ENCODE peak calls at places on chromosomes 1 and 21, in six cellular contexts. W is prostate gland, U is heart right ventricle, R is heart left ventricle, E is spleen, O is body of pancreas. V is an unnamed sample. For H3K4me1, the result is how much of the 10 kb centered on the place peaks cover.

GRCh38 chr1:9808459-9808858 is 15.3 kb downstream of the CLSTN1 start:
- DNase-seq in W (no peak), U (no peak), R (no peak), E (no peak), O (peak), V (no peak)

GRCh38 chr1:203282720-203283542 is 22.4 kb upstream of the BTG2 start:
- DNase-seq in W (no peak), U (no peak), R (no peak), E (peak), O (peak), V (peak)

GRCh38 chr1:45018599-45019230 is 6.7 kb downstream of the UROD start:
- DNase-seq in W (peak), U (no peak), R (no peak), E (no peak), O (peak), V (peak)

GRCh38 chr1:21524686-21525339 is 15.6 kb downstream of the ALPL start:
- DNase-seq in W (no peak), U (no peak), R (no peak), E (no peak), O (no peak), V (peak)

GRCh38 chr1:167899253-167899681 is 14.7 kb downstream of the ADCY10 start:
- DNase-seq in W (peak), U (peak), R (no peak), E (no peak), O (peak), V (peak)

GRCh38 chr1:27496604-27497155 is 6.7 kb upstream of the WASF2 start:
- DNase-seq in W (no peak), U (peak), R (peak), E (no peak), O (no peak), V (no peak)

GRCh38 chr21:38798481-38798882 is 7.2 kb upstream of the ETS2 start:
- DNase-seq in W (no peak), U (no peak), R (no peak), E (no peak), O (peak), V (no peak)

GRCh38 chr1:6691507-6691906 is 10.1 kb downstream of the DNAJC11 start:
- DNase-seq in W (no peak), U (no peak), R (no peak), E (no peak), O (no peak), V (no peak)

GRCh38 chr1:111476761-111477309 is 3.1 kb downstream of the C1orf162 start:
- DNase-seq in W (no peak), U (no peak), R (no peak), E (no peak), O (no peak), V (no peak)

GRCh38 chr1:224338150-224338838 is 8.3 kb upstream of the NVL start:
- DNase-seq in W (no peak), U (no peak), R (no peak), E (no peak), O (no peak), V (no peak)

GRCh38 chr1:200238311-200238710 is 171.5 kb downstream of the ZNF281 start:
- DNase-seq in W (no peak), U (no peak), R (no peak), E (no peak), O (no peak), V (no peak)

GRCh38 chr1:159686599-159687299 is 27.6 kb downstream of the CRP start:
- DNase-seq in W (no peak), U (no peak), R (no peak), E (no peak), O (peak), V (no peak)

GRCh38 chr1:234701737-234702341 is 91.9 kb upstream of the IRF2BP2 start:
- DNase-seq in W (no peak), U (no peak), R (no peak), E (no peak), O (no peak), V (no peak)

GRCh38 chr1:41314781-41315481 is 46.3 kb upstream of the FOXO6 start:
- DNase-seq in W (no peak), U (no peak), R (no peak), E (no peak), O (no peak), V (no peak)

GRCh38 chr1:24015226-24016210 is 35.4 kb upstream of the SRSF10 start:
- DNase-seq in W (no peak), U (no peak), R (no peak), E (no peak), O (no peak), V (no peak)

GRCh38 chr1:211247921-211248320 is 11.2 kb upstream of the RCOR3 start:
- DNase-seq in W (no peak), U (no peak), R (no peak), E (no peak), O (no peak), V (no peak)

GRCh38 chr1:192153276-192153675 is 5.0 kb upstream of the RGS18 start:
- DNase-seq in W (no peak), U (no peak), R (no peak), E (no peak), O (no peak), V (no peak)

GRCh38 chr1:109901508-109902145 is 9.0 kb upstream of the CSF1 start:
- DNase-seq in W (no peak), U (no peak), R (no peak), E (no peak), O (peak), V (peak)

GRCh38 chr1:42456754-42457089 is 379 bp downstream of the PPCS start:
- DNase-seq in W (peak), U (no peak), R (peak), E (no peak), O (peak), V (peak)

GRCh38 chr21:32380940-32381339 is 11.9 kb downstream of the URB1 start:
- DNase-seq in W (no peak), U (no peak), R (no peak), E (no peak), O (no peak), V (no peak)

GRCh38 chr1:225763815-225764548 is 13.6 kb upstream of the SRP9 start:
- DNase-seq in W (no peak), U (no peak), R (no peak), E (peak), O (peak), V (peak)

GRCh38 chr1:219000606-219001005 is 173.1 kb upstream of the LYPLAL1 start:
- DNase-seq in W (no peak), U (no peak), R (no peak), E (no peak), O (no peak), V (no peak)

GRCh38 chr1:29640428-29640785 is 404.1 kb downstream of the PTPRU start:
- DNase-seq in W (no peak), U (no peak), R (no peak), E (no peak), O (no peak), V (no peak)

GRCh38 chr1:94004924-94005323 is 95.7 kb upstream of the GCLM start:
- DNase-seq in W (no peak), U (no peak), R (no peak), E (no peak), O (no peak), V (no peak)
- H3K27ac ChIP-seq in W (no peak), U (no peak), R (no peak), E (no peak), O (no peak), V (no peak)

GRCh38 chr1:158248771-158249170 is 5.5 kb upstream of the CD1A start:
- DNase-seq in W (no peak), U (no peak), R (no peak), E (no peak), O (no peak), V (no peak)

GRCh38 chr1:158246650-158247049 is 7.6 kb upstream of the CD1A start:
- DNase-seq in W (no peak), U (no peak), R (no peak), E (no peak), O (no peak), V (no peak)

GRCh38 chr1:158249646-158250045 is 4.6 kb upstream of the CD1A start:
- DNase-seq in W (no peak), U (no peak), R (no peak), E (no peak), O (no peak), V (no peak)

GRCh38 chr1:158248122-158248521 is 6.1 kb upstream of the CD1A start:
- DNase-seq in W (no peak), U (no peak), R (no peak), E (no peak), O (no peak), V (no peak)

GRCh38 chr1:158251160-158251559 is 3.1 kb upstream of the CD1A start:
- DNase-seq in W (no peak), U (no peak), R (no peak), E (no peak), O (no peak), V (no peak)
- H3K4me1 ChIP-seq in W (under half), U (under half), R (under half), E (half or more), O (under half), V (under half)

GRCh38 chr21:42222386-42222785 is 3.4 kb downstream of the ABCG1 start:
- DNase-seq in W (no peak), U (no peak), R (no peak), E (no peak), O (peak), V (no peak)
- H3K27ac ChIP-seq in W (no peak), U (peak), R (peak), E (peak), O (no peak), V (no peak)

GRCh38 chr1:106564192-106564591 is 492.3 kb upstream of the PRMT6 start:
- DNase-seq in W (no peak), U (no peak), R (no peak), E (no peak), O (no peak), V (no peak)

GRCh38 chr1:106571109-106571508 is 485.4 kb upstream of the PRMT6 start:
- DNase-seq in W (no peak), U (no peak), R (no peak), E (no peak), O (no peak), V (no peak)

GRCh38 chr1:106568575-106568974 is 487.9 kb upstream of the PRMT6 start:
- DNase-seq in W (no peak), U (no peak), R (no peak), E (no peak), O (no peak), V (no peak)

DNA sequence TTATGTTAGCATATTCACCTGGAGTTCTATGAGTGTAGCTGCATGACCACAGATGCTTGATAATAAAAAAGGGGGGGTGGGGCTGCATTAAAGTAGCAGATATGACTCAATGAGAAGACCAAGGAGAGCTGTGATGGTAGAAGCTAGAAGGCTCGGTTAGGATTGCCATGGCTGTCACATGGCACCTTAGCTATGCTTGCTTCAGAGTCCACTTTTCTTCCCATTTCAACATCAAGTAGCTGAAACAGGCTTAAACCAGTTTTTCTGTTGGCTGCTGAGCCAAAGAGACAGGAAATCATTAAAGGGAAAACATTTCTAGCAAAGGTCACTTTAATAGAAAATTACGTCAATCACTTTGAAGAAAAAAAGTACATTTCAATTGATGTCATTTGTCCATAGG is 488.3 kb upstream of the PRMT6 start:
- DNase-seq in W (no peak), U (no peak), R (no peak), E (no peak), O (no peak), V (no peak)
- H3K4me1 ChIP-seq in W (under half), U (under half), R (under half), E (under half), O (under half), V (under half)

GRCh38 chr1:14614326-14614725 is 15.8 kb downstream of the KAZN start:
- DNase-seq in W (no peak), U (no peak), R (no peak), E (no peak), O (no peak), V (no peak)
- H3K27ac ChIP-seq in W (no peak), U (no peak), R (no peak), E (no peak), O (no peak), V (no peak)

GRCh38 chr21:36606983-36607325 is 92.0 kb upstream of the SIM2 start:
- DNase-seq in W (no peak), U (no peak), R (no peak), E (no peak), O (no peak), V (no peak)
- H3K4me1 ChIP-seq in W (under half), U (under half), R (under half), E (under half), O (under half), V (under half)

V was measured in thyroid gland.